ENCODE peak calls at places on chromosomes 1 and 21, in six cellular contexts. One of them, this sample, is unnamed.
A peak's percentile ranks its signal among the peaks of the same experiment; 100 is the strongest.

GRCh38 chr21:41833138-41834115 is 45.7 kb downstream of the PRDM15 start:
- DNase-seq in K562: no peak
- DNase-seq in sigmoid colon: no peak
- DNase-seq in A549: no peak
- DNase-seq in prostate gland: no peak
- DNase-seq in body of pancreas: no peak
- DNase-seq in this sample: no peak

GRCh38 chr1:207748737-207749528 is 2.9 kb upstream of the CD46 start:
- DNase-seq in A549: no peak
- DNase-seq in K562: no peak
- DNase-seq in sigmoid colon: no peak
- DNase-seq in prostate gland: no peak
- DNase-seq in body of pancreas: no peak
- DNase-seq in this sample: no peak

GRCh38 chr1:194209920-194210319 is 1023.5 kb upstream of the B3GALT2 start:
- DNase-seq in K562: no peak
- DNase-seq in prostate gland: no peak
- DNase-seq in A549: no peak
- DNase-seq in body of pancreas: no peak
- DNase-seq in sigmoid colon: no peak
- DNase-seq in this sample: no peak

GRCh38 chr1:228315484-228315944 is 91.1 kb downstream of the TRIM11 start:
- DNase-seq in body of pancreas: peak; percentile 91
- DNase-seq in sigmoid colon: peak; percentile 57
- DNase-seq in K562: no peak
- DNase-seq in A549: no peak
- DNase-seq in prostate gland: no peak
- DNase-seq in this sample: peak; percentile 18

GRCh38 chr1:57468661-57469523 is 45.0 kb upstream of the DAB1 start:
- DNase-seq in prostate gland: no peak
- DNase-seq in A549: no peak
- DNase-seq in K562: no peak
- DNase-seq in sigmoid colon: no peak
- DNase-seq in body of pancreas: no peak
- DNase-seq in this sample: no peak

GRCh38 chr1:219143735-219144134 is 29.9 kb upstream of the LYPLAL1 start:
- DNase-seq in A549: no peak
- DNase-seq in sigmoid colon: no peak
- DNase-seq in K562: no peak
- DNase-seq in prostate gland: no peak
- DNase-seq in body of pancreas: no peak
- DNase-seq in this sample: no peak

GRCh38 chr1:186212574-186213224 is 162.4 kb downstream of the TPR start:
- DNase-seq in K562: peak; percentile 69
- DNase-seq in body of pancreas: peak; percentile 45
- DNase-seq in A549: peak; percentile 72
- DNase-seq in sigmoid colon: peak; percentile 69
- DNase-seq in prostate gland: peak; percentile 32
- DNase-seq in this sample: no peak

GRCh38 chr21:34022557-34023335 is 50.6 kb upstream of the MRPS6 start:
- DNase-seq in K562: no peak
- DNase-seq in prostate gland: no peak
- DNase-seq in body of pancreas: no peak
- DNase-seq in sigmoid colon: peak; percentile 68
- DNase-seq in A549: no peak
- DNase-seq in this sample: no peak

GRCh38 chr1:117606608-117607261 is 887 bp downstream of the TENT5C start:
- DNase-seq in body of pancreas: peak; percentile 51
- DNase-seq in A549: no peak
- DNase-seq in prostate gland: peak; percentile 44
- DNase-seq in sigmoid colon: peak; percentile 72
- DNase-seq in K562: peak; percentile 45
- DNase-seq in this sample: peak; percentile 56

DNA sequence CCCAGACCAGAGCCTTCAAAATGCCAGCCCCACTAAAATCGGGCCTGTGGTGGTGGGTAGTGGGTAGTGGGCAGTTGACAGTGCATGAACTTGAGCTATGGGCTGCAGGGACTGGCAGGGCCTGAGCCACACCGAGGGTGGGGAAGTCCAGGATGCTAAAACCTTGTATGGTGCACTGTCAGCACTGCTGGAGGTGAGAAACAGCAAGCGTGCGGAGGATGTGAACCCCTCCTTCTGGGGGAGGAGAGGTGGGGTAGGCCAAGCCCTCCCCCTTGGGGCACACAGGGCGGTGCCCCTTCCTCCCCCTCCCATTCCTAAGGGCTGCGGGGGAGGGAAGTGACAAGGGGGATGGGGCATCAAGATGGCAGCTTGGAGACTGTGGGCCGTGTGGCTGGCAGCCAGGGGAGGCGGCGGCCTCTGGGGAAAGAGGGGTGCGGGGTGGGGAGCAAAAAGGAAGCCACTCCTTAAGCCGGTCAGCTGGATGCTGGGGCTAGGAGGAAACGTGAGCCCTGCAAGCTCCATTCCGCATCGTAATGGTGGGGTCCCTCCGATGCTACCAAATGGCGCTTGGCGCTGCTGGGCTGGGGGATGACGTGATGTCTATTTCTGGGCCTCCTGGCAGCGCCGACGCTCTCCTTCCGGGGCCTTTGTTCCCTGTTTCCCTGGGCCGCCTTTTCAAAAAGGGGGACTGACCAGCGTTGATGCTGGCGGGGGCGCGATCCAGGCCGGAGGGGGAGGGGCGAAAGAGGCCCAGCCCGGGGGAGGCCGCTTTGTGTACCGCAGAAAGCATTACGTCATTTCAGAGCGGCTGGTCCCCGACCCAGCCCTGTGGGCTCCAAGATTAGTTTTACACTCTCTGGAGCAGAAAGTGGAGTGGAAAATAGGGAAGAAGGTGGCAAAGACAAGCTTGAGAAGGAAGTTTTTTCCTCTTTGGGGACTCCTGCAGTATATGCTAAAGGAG is 794 bp downstream of the SYT11 start:
- DNase-seq in body of pancreas: peak; percentile 49
- DNase-seq in K562: peak; percentile 83
- DNase-seq in A549: no peak
- DNase-seq in prostate gland: no peak
- DNase-seq in sigmoid colon: peak; percentile 91
- DNase-seq in this sample: peak; percentile 33
- TF ChIP-seq POLR2A in body of pancreas: no peak
- TF ChIP-seq POLR2A in K562: no peak
- TF ChIP-seq POLR2A in A549: no peak
- TF ChIP-seq POLR2A in prostate gland: no peak
- TF ChIP-seq POLR2A in sigmoid colon: no peak
- TF ChIP-seq POLR2A in this sample: no peak

GRCh38 chr21:39123375-39123774 is 59.9 kb downstream of the PSMG1 start:
- DNase-seq in body of pancreas: no peak
- DNase-seq in A549: no peak
- DNase-seq in prostate gland: no peak
- DNase-seq in K562: no peak
- DNase-seq in sigmoid colon: no peak
- DNase-seq in this sample: no peak

GRCh38 chr21:39118604-39119215 is 64.5 kb downstream of the PSMG1 start:
- DNase-seq in prostate gland: no peak
- DNase-seq in body of pancreas: no peak
- DNase-seq in K562: no peak
- DNase-seq in A549: no peak
- DNase-seq in sigmoid colon: no peak
- DNase-seq in this sample: no peak

GRCh38 chr21:39119696-39120290 is 63.5 kb downstream of the PSMG1 start:
- DNase-seq in prostate gland: no peak
- DNase-seq in A549: no peak
- DNase-seq in body of pancreas: no peak
- DNase-seq in K562: no peak
- DNase-seq in sigmoid colon: no peak
- DNase-seq in this sample: no peak

GRCh38 chr21:39121600-39122355 is 61.5 kb downstream of the PSMG1 start:
- DNase-seq in A549: no peak
- DNase-seq in sigmoid colon: no peak
- DNase-seq in body of pancreas: no peak
- DNase-seq in K562: no peak
- DNase-seq in prostate gland: no peak
- DNase-seq in this sample: no peak

GRCh38 chr21:39120876-39121599 is 62.2 kb downstream of the PSMG1 start:
- DNase-seq in sigmoid colon: no peak
- DNase-seq in body of pancreas: no peak
- DNase-seq in prostate gland: no peak
- DNase-seq in K562: no peak
- DNase-seq in A549: no peak
- DNase-seq in this sample: no peak
- TF ChIP-seq CTCF in sigmoid colon: no peak
- TF ChIP-seq CTCF in body of pancreas: no peak
- TF ChIP-seq CTCF in prostate gland: no peak
- TF ChIP-seq CTCF in K562: no peak
- TF ChIP-seq CTCF in A549: no peak
- TF ChIP-seq CTCF in this sample: no peak

GRCh38 chr1:26306290-26307221 is at the start of gene UBXN11:
- DNase-seq in sigmoid colon: peak; percentile 96
- DNase-seq in K562: peak; percentile 99
- DNase-seq in prostate gland: peak; percentile 96
- DNase-seq in body of pancreas: peak; percentile 97
- DNase-seq in A549: peak; percentile 99
- DNase-seq in this sample: peak; percentile 94
- TF ChIP-seq POLR2A in sigmoid colon: no peak
- TF ChIP-seq POLR2A in K562: peak; percentile 76
- TF ChIP-seq POLR2A in prostate gland: no peak
- TF ChIP-seq POLR2A in body of pancreas: peak; percentile 58
- TF ChIP-seq POLR2A in A549: peak; percentile 45
- TF ChIP-seq POLR2A in this sample: no peak

GRCh38 chr1:23848673-23849616 is 19.1 kb downstream of the FUCA1 start:
- DNase-seq in sigmoid colon: no peak
- DNase-seq in prostate gland: no peak
- DNase-seq in body of pancreas: no peak
- DNase-seq in K562: no peak
- DNase-seq in A549: no peak
- DNase-seq in this sample: no peak

GRCh38 chr1:23854568-23854967 is 13.5 kb downstream of the FUCA1 start:
- DNase-seq in K562: peak; percentile 27
- DNase-seq in prostate gland: no peak
- DNase-seq in sigmoid colon: no peak
- DNase-seq in A549: no peak
- DNase-seq in body of pancreas: no peak
- DNase-seq in this sample: no peak
- TF ChIP-seq CTCF in K562: peak; percentile 69
- TF ChIP-seq CTCF in prostate gland: no peak
- TF ChIP-seq CTCF in sigmoid colon: no peak
- TF ChIP-seq CTCF in A549: peak; percentile 43
- TF ChIP-seq CTCF in body of pancreas: no peak
- TF ChIP-seq CTCF in this sample: no peak

GRCh38 chr1:67052741-67053534 is 1.0 kb downstream of the SLC35D1 start:
- DNase-seq in sigmoid colon: peak; percentile 69
- DNase-seq in A549: peak; percentile 14
- DNase-seq in K562: peak; percentile 31
- DNase-seq in prostate gland: peak; percentile 84
- DNase-seq in body of pancreas: peak; percentile 48
- DNase-seq in this sample: peak; percentile 40

GRCh38 chr1:67058761-67059160 is 4.8 kb upstream of the SLC35D1 start:
- DNase-seq in prostate gland: no peak
- DNase-seq in sigmoid colon: no peak
- DNase-seq in A549: no peak
- DNase-seq in body of pancreas: no peak
- DNase-seq in K562: no peak
- DNase-seq in this sample: no peak

GRCh38 chr1:67058242-67058641 is 4.3 kb upstream of the SLC35D1 start:
- DNase-seq in prostate gland: no peak
- DNase-seq in sigmoid colon: no peak
- DNase-seq in K562: no peak
- DNase-seq in body of pancreas: no peak
- DNase-seq in A549: no peak
- DNase-seq in this sample: no peak

GRCh38 chr1:67053535-67053784 is 488 bp downstream of the SLC35D1 start:
- DNase-seq in K562: peak; percentile 59
- DNase-seq in body of pancreas: peak; percentile 81
- DNase-seq in sigmoid colon: peak; percentile 78
- DNase-seq in A549: peak; percentile 19
- DNase-seq in prostate gland: peak; percentile 48
- DNase-seq in this sample: peak; percentile 76

GRCh38 chr1:67053785-67054759 is at the start of gene SLC35D1:
- DNase-seq in body of pancreas: peak; percentile 77
- DNase-seq in A549: peak; percentile 54
- DNase-seq in K562: peak; percentile 79
- DNase-seq in prostate gland: peak; percentile 64
- DNase-seq in sigmoid colon: peak; percentile 83
- DNase-seq in this sample: peak; percentile 69
- TF ChIP-seq POLR2A in body of pancreas: peak; percentile 86
- TF ChIP-seq POLR2A in A549: peak; percentile 6
- TF ChIP-seq POLR2A in K562: peak; percentile 87
- TF ChIP-seq POLR2A in prostate gland: no peak
- TF ChIP-seq POLR2A in sigmoid colon: peak; percentile 26
- TF ChIP-seq POLR2A in this sample: no peak